ENCODE peak calls at places on chromosomes 3 and 15, in five cellular contexts. R is heart right ventricle; U is CD4-positive, alpha-beta memory T cell; G is left ventricle myocardium inferior; A is Karpas-422. T is an unnamed sample.

GRCh38 chr3:98784666-98785600 is 21.8 kb downstream of the ST3GAL6 start:
- DNase-seq in G (no peak), A (no peak), R (no peak), U (no peak), T (no peak)

GRCh38 chr3:173037840-173038483 is 103.1 kb downstream of the SPATA16 start:
- DNase-seq in U (no peak), G (no peak), R (no peak), A (no peak), T (no peak)

GRCh38 chr3:133756716-133757694 is 10.8 kb downstream of the TF start:
- DNase-seq in G (no peak), U (no peak), A (no peak), R (no peak), T (no peak)

GRCh38 chr3:154843647-154844046 is 236.5 kb upstream of the MME start:
- DNase-seq in G (no peak), A (no peak), U (no peak), R (no peak), T (no peak)

GRCh38 chr3:47365213-47366153 is 15.3 kb upstream of the PTPN23 start:
- DNase-seq in A (no peak), G (no peak), U (no peak), R (peak; percentile 15), T (no peak)

GRCh38 chr3:115790759-115791158 is 167.4 kb downstream of the GAP43 start:
- DNase-seq in U (no peak), R (no peak), A (no peak), G (no peak), T (no peak)

GRCh38 chr3:193826126-193826795 is 233.3 kb downstream of the OPA1 start:
- DNase-seq in A (no peak), U (no peak), G (no peak), R (peak; percentile 20), T (no peak)

GRCh38 chr3:10366681-10367101 is 45.8 kb upstream of the SEC13 start:
- DNase-seq in A (no peak), U (no peak), G (no peak), R (no peak), T (no peak)

GRCh38 chr3:38582316-38582715 is 67.2 kb downstream of the SCN5A start:
- DNase-seq in R (no peak), U (no peak), A (no peak), G (no peak), T (no peak)

GRCh38 chr15:96687388-96688107 is 357.0 kb downstream of the NR2F2 start:
- DNase-seq in R (no peak), U (no peak), A (no peak), G (no peak), T (no peak)

GRCh38 chr3:101195951-101196713 is 124.2 kb downstream of the IMPG2 start:
- DNase-seq in R (peak; percentile 10), A (peak; percentile 78), G (no peak), U (no peak), T (peak; percentile 19)

GRCh38 chr3:178623666-178624255 is 87.5 kb downstream of the KCNMB2 start:
- DNase-seq in R (no peak), G (no peak), A (no peak), U (no peak), T (no peak)

GRCh38 chr3:151044706-151045105 is 40.8 kb upstream of the MED12L start:
- DNase-seq in R (no peak), G (no peak), U (no peak), A (no peak), T (no peak)

GRCh38 chr3:56302417-56302816 is 165.8 kb downstream of the ERC2 start:
- DNase-seq in R (no peak), U (no peak), A (peak; percentile 75), G (no peak), T (peak; percentile 46)

GRCh38 chr3:96538186-96538585 is 276.2 kb upstream of the EPHA6 start:
- DNase-seq in U (no peak), R (no peak), G (no peak), A (no peak), T (no peak)

GRCh38 chr15:59170295-59170881 is 36.3 kb upstream of the LDHAL6B start:
- DNase-seq in U (no peak), A (no peak), R (no peak), G (no peak), T (no peak)

GRCh38 chr3:79250746-79251145 is 517.1 kb downstream of the ROBO1 start:
- DNase-seq in R (no peak), U (no peak), G (no peak), A (no peak), T (no peak)

GRCh38 chr15:55434989-55435825 is 26.9 kb downstream of the PIERCE2 start:
- DNase-seq in G (no peak), U (peak; percentile 23), R (no peak), A (peak; percentile 78), T (peak; percentile 63)

GRCh38 chr15:82810061-82810862 is 834 bp downstream of the WHAMM start:
- DNase-seq in A (peak; percentile 83), U (peak; percentile 50), G (peak; percentile 25), R (no peak), T (peak; percentile 64)

GRCh38 chr15:75554717-75555116 is 24.4 kb downstream of the PTPN9 start:
- DNase-seq in U (no peak), A (peak; percentile 59), G (no peak), R (no peak), T (no peak)

GRCh38 chr3:121839962-121840361 is 5.0 kb downstream of the EAF2 start:
- DNase-seq in A (no peak), G (no peak), U (no peak), R (no peak), T (no peak)

GRCh38 chr3:121834079-121834730 is 655 bp downstream of the IQCB1 start:
- DNase-seq in A (peak; percentile 73), R (no peak), U (peak; percentile 18), G (no peak), T (peak; percentile 37)

GRCh38 chr3:121834734-121835709 is at the start of the genes EAF2 and IQCB1:
- DNase-seq in A (peak; percentile 99), U (peak; percentile 97), R (peak; percentile 96), G (peak; percentile 93), T (peak; percentile 98)

GRCh38 chr3:121836069-121836468 is 1.1 kb downstream of the EAF2 start:
- DNase-seq in G (no peak), U (no peak), A (peak; percentile 79), R (no peak), T (peak; percentile 55)
- H3K4me3 ChIP-seq in G (peak overlapping the region; percentile 84), U (peak overlapping the region; percentile 83), A (peak overlapping the region; percentile 94), R (peak overlapping the region; percentile 91), T (peak overlapping the region; percentile 93)

GRCh38 chr15:64478863-64479262 is 18.5 kb downstream of the ZNF609 start:
- DNase-seq in U (no peak), R (no peak), G (no peak), A (no peak), T (no peak)
- H3K4me3 ChIP-seq in U (no peak overlapping the region), R (no peak overlapping the region), G (no peak overlapping the region), A (no peak overlapping the region), T (no peak overlapping the region)

GRCh38 chr15:56806147-56806536 is 72.8 kb upstream of the ZNF280D start:
- DNase-seq in G (no peak), A (no peak), R (no peak), U (peak; percentile 1), T (no peak)
- H3K4me3 ChIP-seq in G (peak overlapping the region; percentile 42), A (peak overlapping the region; percentile 60), R (peak overlapping the region; percentile 34), U (no peak overlapping the region), T (peak overlapping the region; percentile 51)

GRCh38 chr3:29279830-29280229 is 1.0 kb upstream of the RBMS3 start:
- DNase-seq in A (no peak), G (no peak), R (no peak), U (no peak), T (peak; percentile 62)
- H3K4me3 ChIP-seq in A (no peak overlapping the region), G (peak overlapping the region; percentile 80), R (peak overlapping the region; percentile 71), U (no peak overlapping the region), T (no peak overlapping the region)

DNA sequence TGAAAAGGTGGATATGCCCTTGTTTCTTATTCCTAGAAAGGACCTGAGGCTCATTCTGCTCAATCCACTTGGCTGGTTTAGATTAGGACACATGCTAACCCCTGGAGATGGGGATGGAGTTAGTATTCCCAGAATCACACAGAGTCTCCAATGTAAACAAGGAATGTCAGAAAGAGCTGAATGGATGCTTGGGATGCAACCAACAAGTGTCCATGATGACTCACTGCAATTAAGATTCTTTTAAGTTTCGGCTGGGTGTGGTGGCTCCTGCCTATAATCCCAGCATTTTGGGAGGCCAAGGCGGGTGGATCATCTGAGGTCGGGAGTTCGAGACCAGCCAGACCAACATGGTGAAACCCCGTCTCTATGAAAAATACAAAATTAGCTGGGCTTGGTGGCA is 315.5 kb upstream of the AZI2 start:
- DNase-seq in G (no peak), A (no peak), U (no peak), R (no peak), T (no peak)
- H3K4me3 ChIP-seq in G (no peak overlapping the region), A (no peak overlapping the region), U (no peak overlapping the region), R (no peak overlapping the region), T (no peak overlapping the region)